ENCODE peak calls at places on chromosomes 5 and 9, in four cellular contexts. One of them, this sample, is unnamed.

GRCh38 chr9:124268248-124268647 is 10.5 kb downstream of the NEK6 start:
- DNase-seq in Peyer's patch: no peak
- DNase-seq in pancreas: no peak
- DNase-seq in cardiac muscle cell: no peak
- DNase-seq in this sample: no peak

GRCh38 chr5:112528928-112529327 is 109.9 kb upstream of the EPB41L4A start:
- DNase-seq in Peyer's patch: no peak
- DNase-seq in pancreas: no peak
- DNase-seq in cardiac muscle cell: no peak
- DNase-seq in this sample: no peak

GRCh38 chr5:77869115-77869798 is 93.1 kb upstream of the TBCA start:
- DNase-seq in Peyer's patch: no peak
- DNase-seq in pancreas: no peak
- DNase-seq in cardiac muscle cell: no peak
- DNase-seq in this sample: no peak

GRCh38 chr9:82271099-82271498 is 282.5 kb downstream of the SPATA31D1 start:
- DNase-seq in Peyer's patch: no peak
- DNase-seq in pancreas: no peak
- DNase-seq in cardiac muscle cell: no peak
- DNase-seq in this sample: no peak

GRCh38 chr5:35436441-35437057 is 181.1 kb upstream of the SPEF2 start:
- DNase-seq in Peyer's patch: no peak
- DNase-seq in pancreas: no peak
- DNase-seq in cardiac muscle cell: peak
- DNase-seq in this sample: no peak

GRCh38 chr5:115052948-115053347 is 116.8 kb downstream of the TRIM36 start:
- DNase-seq in Peyer's patch: no peak
- DNase-seq in pancreas: no peak
- DNase-seq in cardiac muscle cell: no peak
- DNase-seq in this sample: no peak

GRCh38 chr9:116208417-116209232 is 55.0 kb downstream of the PAPPA start:
- DNase-seq in Peyer's patch: no peak
- DNase-seq in pancreas: no peak
- DNase-seq in cardiac muscle cell: no peak
- DNase-seq in this sample: no peak

GRCh38 chr9:112700080-112700479 is 17.8 kb downstream of the INIP start:
- DNase-seq in Peyer's patch: no peak
- DNase-seq in pancreas: no peak
- DNase-seq in cardiac muscle cell: no peak
- DNase-seq in this sample: no peak

GRCh38 chr5:88883059-88883565 is at the start of gene MEF2C:
- DNase-seq in Peyer's patch: peak
- DNase-seq in pancreas: peak
- DNase-seq in cardiac muscle cell: peak
- DNase-seq in this sample: peak

GRCh38 chr5:56525117-56525516 is 290.2 kb upstream of the MAP3K1 start:
- DNase-seq in Peyer's patch: no peak
- DNase-seq in pancreas: no peak
- DNase-seq in cardiac muscle cell: no peak
- DNase-seq in this sample: no peak

GRCh38 chr5:50655810-50656205 is 10.6 kb upstream of the PARP8 start:
- DNase-seq in Peyer's patch: no peak
- DNase-seq in pancreas: no peak
- DNase-seq in cardiac muscle cell: no peak
- DNase-seq in this sample: no peak

GRCh38 chr5:134427540-134428041 is 15.9 kb upstream of the CDKN2AIPNL start:
- DNase-seq in Peyer's patch: no peak
- DNase-seq in pancreas: no peak
- DNase-seq in cardiac muscle cell: no peak
- DNase-seq in this sample: peak

GRCh38 chr9:76704601-76705204 is 59.5 kb upstream of the PCA3 start:
- DNase-seq in Peyer's patch: no peak
- DNase-seq in pancreas: no peak
- DNase-seq in cardiac muscle cell: peak
- DNase-seq in this sample: no peak

GRCh38 chr5:662751-663435 is 30.3 kb downstream of the TPPP start:
- DNase-seq in Peyer's patch: no peak
- DNase-seq in pancreas: peak
- DNase-seq in cardiac muscle cell: no peak
- DNase-seq in this sample: peak

GRCh38 chr5:38905516-38905915 is 59.7 kb downstream of the OSMR start:
- DNase-seq in Peyer's patch: no peak
- DNase-seq in pancreas: no peak
- DNase-seq in cardiac muscle cell: no peak
- DNase-seq in this sample: no peak

GRCh38 chr5:149223081-149223848 is 48.4 kb upstream of the AFAP1L1 start:
- DNase-seq in Peyer's patch: no peak
- DNase-seq in pancreas: no peak
- DNase-seq in cardiac muscle cell: no peak
- DNase-seq in this sample: no peak

GRCh38 chr5:122076023-122076422 is 2.0 kb downstream of the LOX start:
- DNase-seq in Peyer's patch: no peak
- DNase-seq in pancreas: no peak
- DNase-seq in cardiac muscle cell: no peak
- DNase-seq in this sample: no peak

GRCh38 chr9:30774326-30774725 is 1610.1 kb upstream of the ACO1 start:
- DNase-seq in Peyer's patch: peak
- DNase-seq in pancreas: peak
- DNase-seq in cardiac muscle cell: peak
- DNase-seq in this sample: peak

GRCh38 chr5:173319610-173320100 is 8.6 kb downstream of the STC2 start:
- DNase-seq in Peyer's patch: no peak
- DNase-seq in pancreas: no peak
- DNase-seq in cardiac muscle cell: no peak
- DNase-seq in this sample: no peak

GRCh38 chr9:16626577-16627130 is 243.8 kb downstream of the BNC2 start:
- DNase-seq in Peyer's patch: no peak
- DNase-seq in pancreas: no peak
- DNase-seq in cardiac muscle cell: peak
- DNase-seq in this sample: peak

GRCh38 chr9:136939996-136940525 is 4.5 kb downstream of the FBXW5 start:
- DNase-seq in Peyer's patch: no peak
- DNase-seq in pancreas: peak
- DNase-seq in cardiac muscle cell: no peak
- DNase-seq in this sample: peak

GRCh38 chr5:24141046-24141445 is 503.7 kb downstream of the CDH10 start:
- DNase-seq in Peyer's patch: no peak
- DNase-seq in pancreas: no peak
- DNase-seq in cardiac muscle cell: no peak
- DNase-seq in this sample: peak

GRCh38 chr5:113166710-113167366 is 190.2 kb downstream of the DCP2 start:
- DNase-seq in Peyer's patch: no peak
- DNase-seq in pancreas: no peak
- DNase-seq in cardiac muscle cell: no peak
- DNase-seq in this sample: no peak

GRCh38 chr9:114206221-114206760 is 51.0 kb downstream of the COL27A1 start:
- DNase-seq in Peyer's patch: no peak
- DNase-seq in pancreas: peak
- DNase-seq in cardiac muscle cell: no peak
- DNase-seq in this sample: no peak

GRCh38 chr5:35031276-35031675 is 16.5 kb downstream of the AGXT2 start:
- DNase-seq in Peyer's patch: no peak
- DNase-seq in pancreas: no peak
- DNase-seq in cardiac muscle cell: no peak
- DNase-seq in this sample: no peak

GRCh38 chr5:158877706-158878105 is 222.0 kb downstream of the EBF1 start:
- DNase-seq in Peyer's patch: no peak
- DNase-seq in pancreas: no peak
- DNase-seq in cardiac muscle cell: no peak
- DNase-seq in this sample: no peak

GRCh38 chr9:91359734-91360470 is 1.8 kb downstream of the AUH start:
- DNase-seq in Peyer's patch: no peak
- DNase-seq in pancreas: no peak
- DNase-seq in cardiac muscle cell: no peak
- DNase-seq in this sample: no peak
- H3K27ac ChIP-seq in Peyer's patch: no peak
- H3K27ac ChIP-seq in pancreas: no peak
- H3K27ac ChIP-seq in cardiac muscle cell: peak
- H3K27ac ChIP-seq in this sample: peak

DNA sequence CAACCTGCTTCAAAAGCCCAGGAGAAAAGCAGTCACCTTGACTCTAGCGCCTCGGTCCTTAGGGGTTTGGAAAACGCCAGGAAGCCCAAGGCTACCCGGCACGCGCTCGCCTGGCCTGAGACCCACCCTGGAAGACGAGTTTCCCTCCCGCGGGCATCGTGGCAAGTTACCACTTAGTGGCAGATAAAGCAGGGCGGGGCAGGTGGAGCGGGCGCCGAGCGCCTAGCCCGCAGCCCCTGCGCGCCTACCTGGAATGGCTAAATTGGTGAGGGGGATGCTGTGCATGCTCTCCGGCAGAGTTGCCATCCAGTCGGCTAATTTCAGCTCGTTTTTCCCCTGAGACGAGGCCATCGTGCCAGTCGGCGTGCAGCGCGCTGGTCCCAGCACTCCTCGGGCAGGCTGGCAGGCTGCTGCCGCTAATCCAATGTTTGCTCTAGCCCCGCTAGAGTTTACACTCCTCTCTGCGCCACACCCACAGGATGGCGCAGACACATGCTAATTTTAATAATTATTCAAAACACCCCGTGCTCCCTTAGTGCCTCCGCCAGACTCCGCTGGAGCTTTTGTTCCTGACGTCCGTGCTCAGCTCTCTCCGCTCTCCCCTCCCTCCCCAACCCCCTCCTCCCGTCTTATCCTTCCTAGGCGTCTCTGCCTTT is at the start of gene PLCXD3:
- DNase-seq in Peyer's patch: peak
- DNase-seq in pancreas: peak
- DNase-seq in cardiac muscle cell: peak
- DNase-seq in this sample: peak
- H3K4me3 ChIP-seq in Peyer's patch: peak
- H3K4me3 ChIP-seq in pancreas: peak
- H3K4me3 ChIP-seq in cardiac muscle cell: peak
- H3K4me3 ChIP-seq in this sample: peak

GRCh38 chr5:32115985-32116384 is 58.1 kb downstream of the GOLPH3 start:
- DNase-seq in Peyer's patch: no peak
- DNase-seq in pancreas: no peak
- DNase-seq in cardiac muscle cell: no peak
- DNase-seq in this sample: no peak
- TF ChIP-seq CTCF in Peyer's patch: no peak
- TF ChIP-seq CTCF in pancreas: no peak
- TF ChIP-seq CTCF in cardiac muscle cell: no peak
- TF ChIP-seq CTCF in this sample: no peak

DNA sequence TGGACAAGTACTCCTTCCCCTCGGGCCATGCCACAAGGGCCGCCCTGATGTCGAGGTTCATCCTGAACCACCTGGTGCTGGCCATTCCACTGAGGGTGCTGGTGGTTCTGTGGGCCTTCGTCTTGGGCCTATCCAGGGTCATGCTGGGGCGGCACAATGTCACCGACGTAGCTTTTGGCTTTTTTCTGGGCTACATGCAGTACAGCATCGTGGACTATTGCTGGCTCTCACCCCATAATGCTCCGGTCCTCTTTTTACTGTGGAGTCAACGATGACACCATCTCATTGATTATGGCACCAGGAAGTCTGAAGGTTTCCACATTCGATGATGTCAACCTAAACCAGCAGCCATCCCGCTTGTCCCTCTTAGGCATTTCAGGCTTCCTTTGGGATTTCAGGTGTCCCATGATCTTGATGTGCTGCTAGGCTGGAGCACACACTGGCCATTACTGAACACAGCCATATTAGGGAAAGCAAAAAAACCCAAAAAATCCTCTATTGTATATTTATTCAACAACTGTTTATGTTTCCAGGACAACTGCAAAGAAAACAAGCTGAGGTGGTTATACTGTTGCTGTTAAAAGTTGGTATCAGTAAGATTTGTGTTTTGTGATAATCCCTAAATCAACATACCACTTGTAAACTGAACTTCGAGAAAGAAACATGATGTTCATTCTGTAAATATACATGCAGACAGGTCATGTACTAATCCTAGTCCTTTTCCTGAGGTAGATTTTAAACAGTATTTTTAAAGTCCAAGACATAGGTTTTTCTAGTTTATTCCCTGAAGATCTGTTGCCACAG is 1.1 kb downstream of the PLPP6 start:
- DNase-seq in Peyer's patch: no peak
- DNase-seq in pancreas: no peak
- DNase-seq in cardiac muscle cell: no peak
- DNase-seq in this sample: no peak
- H3K27ac ChIP-seq in Peyer's patch: peak
- H3K27ac ChIP-seq in pancreas: peak
- H3K27ac ChIP-seq in cardiac muscle cell: no peak
- H3K27ac ChIP-seq in this sample: peak

GRCh38 chr5:175797521-175798038 is 73.8 kb upstream of the CPLX2 start:
- DNase-seq in Peyer's patch: no peak
- DNase-seq in pancreas: no peak
- DNase-seq in cardiac muscle cell: peak
- DNase-seq in this sample: no peak

GRCh38 chr5:175798626-175799025 is 72.8 kb upstream of the CPLX2 start:
- DNase-seq in Peyer's patch: no peak
- DNase-seq in pancreas: no peak
- DNase-seq in cardiac muscle cell: no peak
- DNase-seq in this sample: no peak

GRCh38 chr5:175795959-175796358 is 75.4 kb upstream of the CPLX2 start:
- DNase-seq in Peyer's patch: no peak
- DNase-seq in pancreas: no peak
- DNase-seq in cardiac muscle cell: no peak
- DNase-seq in this sample: no peak

GRCh38 chr5:175800656-175801081 is 70.7 kb upstream of the CPLX2 start:
- DNase-seq in Peyer's patch: no peak
- DNase-seq in pancreas: no peak
- DNase-seq in cardiac muscle cell: no peak
- DNase-seq in this sample: no peak

GRCh38 chr5:175796536-175797499 is 74.6 kb upstream of the CPLX2 start:
- DNase-seq in Peyer's patch: peak
- DNase-seq in pancreas: peak
- DNase-seq in cardiac muscle cell: peak
- DNase-seq in this sample: peak
- H3K4me3 ChIP-seq in Peyer's patch: no peak
- H3K4me3 ChIP-seq in pancreas: peak
- H3K4me3 ChIP-seq in cardiac muscle cell: peak
- H3K4me3 ChIP-seq in this sample: no peak

GRCh38 chr5:128105203-128105602 is 21.6 kb downstream of the SLC12A2 start:
- DNase-seq in Peyer's patch: no peak
- DNase-seq in pancreas: no peak
- DNase-seq in cardiac muscle cell: no peak
- DNase-seq in this sample: no peak
- TF ChIP-seq CTCF in Peyer's patch: no peak
- TF ChIP-seq CTCF in pancreas: no peak
- TF ChIP-seq CTCF in cardiac muscle cell: no peak
- TF ChIP-seq CTCF in this sample: no peak

DNA sequence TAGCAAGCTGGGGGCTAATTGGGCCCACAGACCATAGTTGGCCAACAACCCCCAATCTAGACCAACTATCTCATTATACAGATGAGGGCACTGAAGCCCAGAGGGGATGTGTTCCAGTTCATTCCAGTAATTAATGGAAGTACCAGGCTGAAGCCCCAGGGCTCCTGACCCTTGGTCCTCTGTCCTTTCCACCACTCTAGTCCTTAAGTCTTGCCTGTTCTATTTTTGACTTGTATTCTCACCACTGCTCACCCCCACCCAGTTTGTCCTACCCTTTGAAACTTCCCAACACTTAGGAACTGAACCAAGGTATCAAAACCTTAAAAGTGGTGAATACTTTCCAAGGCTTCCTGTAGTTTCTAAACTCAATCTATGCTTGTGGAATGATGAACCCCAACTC is 407.4 kb downstream of the ENC1 start:
- DNase-seq in Peyer's patch: no peak
- DNase-seq in pancreas: no peak
- DNase-seq in cardiac muscle cell: no peak
- DNase-seq in this sample: no peak
- H3K27ac ChIP-seq in Peyer's patch: no peak
- H3K27ac ChIP-seq in pancreas: no peak
- H3K27ac ChIP-seq in cardiac muscle cell: no peak
- H3K27ac ChIP-seq in this sample: no peak

This sample was measured in psoas muscle.